ENCODE peak calls at places on chromosomes 12 and 14, in eight cellular contexts. Z, L, Y, G, F, W, C and B are unnamed samples.

GRCh38 chr12:100138048-100138907 is 4.4 kb downstream of the BLTP3B start:
- DNase-seq in Z (peak), L (no peak), Y (peak), G (no peak), F (no peak), W (no peak), C (peak), B (no peak)

GRCh38 chr12:27635349-27635972 is 60.8 kb upstream of the REP15 start:
- DNase-seq in Z (peak), L (peak), Y (no peak), G (peak), F (no peak), W (peak), C (no peak), B (no peak)

GRCh38 chr12:75666126-75666979 is 154.9 kb upstream of the KRR1 start:
- DNase-seq in Z (peak), L (peak), Y (no peak), G (no peak), F (no peak), W (no peak), C (no peak), B (no peak)

GRCh38 chr12:47088021-47088944 is 8.5 kb upstream of the AMIGO2 start:
- DNase-seq in Z (peak), L (peak), Y (no peak), G (no peak), F (no peak), W (no peak), C (no peak), B (peak)

GRCh38 chr12:125403145-125403789 is 338.0 kb downstream of the AACS start:
- DNase-seq in Z (peak), L (peak), Y (no peak), G (peak), F (no peak), W (peak), C (no peak), B (no peak)

GRCh38 chr12:123071401-123072304 is 79.2 kb downstream of the PITPNM2 start:
- DNase-seq in Z (peak), L (no peak), Y (no peak), G (no peak), F (no peak), W (no peak), C (no peak), B (peak)

GRCh38 chr12:106192659-106193403 is 54.1 kb upstream of the NUAK1 start:
- DNase-seq in Z (peak), L (no peak), Y (no peak), G (no peak), F (no peak), W (no peak), C (no peak), B (no peak)

GRCh38 chr12:24360461-24360860 is 411.0 kb upstream of the SOX5 start:
- DNase-seq in Z (no peak), L (no peak), Y (no peak), G (no peak), F (no peak), W (no peak), C (no peak), B (no peak)

GRCh38 chr12:122078141-122079037 is at the start of gene MLXIP:
- DNase-seq in Z (peak), L (peak), Y (peak), G (peak), F (peak), W (peak), C (peak), B (peak)

GRCh38 chr14:33848706-33849454 is 102.0 kb downstream of the EGLN3 start:
- DNase-seq in Z (peak), L (peak), Y (no peak), G (peak), F (no peak), W (peak), C (no peak), B (peak)

GRCh38 chr12:53172352-53172751 is 8.2 kb upstream of the ZNF740 start:
- DNase-seq in Z (peak), L (peak), Y (no peak), G (no peak), F (no peak), W (no peak), C (no peak), B (no peak)

GRCh38 chr14:64915797-64916196 is 1.5 kb downstream of the CHURC1 start:
- DNase-seq in Z (peak), L (no peak), Y (no peak), G (no peak), F (no peak), W (no peak), C (peak), B (no peak)

GRCh38 chr14:36055681-36056225 is 120.8 kb downstream of the PTCSC3 start:
- DNase-seq in Z (no peak), L (peak), Y (no peak), G (no peak), F (no peak), W (no peak), C (no peak), B (no peak)

GRCh38 chr12:90106568-90106967 is 397.9 kb upstream of the ATP2B1 start:
- DNase-seq in Z (no peak), L (no peak), Y (no peak), G (no peak), F (no peak), W (no peak), C (no peak), B (no peak)

GRCh38 chr14:63867926-63868921 is 15.4 kb downstream of the SYNE2 start:
- DNase-seq in Z (peak), L (peak), Y (peak), G (no peak), F (no peak), W (no peak), C (no peak), B (no peak)

GRCh38 chr14:95533391-95533821 is 1.4 kb upstream of the GLRX5 start:
- DNase-seq in Z (peak), L (peak), Y (no peak), G (peak), F (no peak), W (no peak), C (no peak), B (peak)

GRCh38 chr14:50529288-50530179 is 2.8 kb downstream of the MAP4K5 start:
- DNase-seq in Z (no peak), L (peak), Y (no peak), G (no peak), F (no peak), W (no peak), C (no peak), B (no peak)

GRCh38 chr12:76636141-76636692 is 76.6 kb upstream of the OSBPL8 start:
- DNase-seq in Z (no peak), L (peak), Y (no peak), G (peak), F (no peak), W (peak), C (no peak), B (no peak)

GRCh38 chr14:101033446-101034165 is 130.1 kb upstream of the RTL1 start:
- DNase-seq in Z (no peak), L (no peak), Y (no peak), G (no peak), F (no peak), W (no peak), C (no peak), B (no peak)

GRCh38 chr12:53998900-53999236 is 1.1 kb upstream of the HOXC9 start:
- DNase-seq in Z (no peak), L (no peak), Y (no peak), G (no peak), F (no peak), W (no peak), C (no peak), B (no peak)

GRCh38 chr12:90027889-90028570 is 319.4 kb upstream of the ATP2B1 start:
- DNase-seq in Z (peak), L (peak), Y (no peak), G (no peak), F (no peak), W (no peak), C (no peak), B (no peak)

GRCh38 chr12:7212678-7213077 is 23.2 kb downstream of the PEX5 start:
- DNase-seq in Z (no peak), L (no peak), Y (no peak), G (no peak), F (no peak), W (no peak), C (no peak), B (no peak)

GRCh38 chr14:92540472-92541048 is 27.0 kb downstream of the RIN3 start:
- DNase-seq in Z (peak), L (peak), Y (no peak), G (peak), F (peak), W (no peak), C (no peak), B (no peak)

GRCh38 chr14:77980475-77981321 is 180.8 kb downstream of the ADCK1 start:
- DNase-seq in Z (no peak), L (peak), Y (no peak), G (peak), F (no peak), W (no peak), C (no peak), B (peak)

GRCh38 chr12:2580821-2581220 is 213.9 kb upstream of the FKBP4 start:
- DNase-seq in Z (peak), L (peak), Y (no peak), G (no peak), F (no peak), W (no peak), C (no peak), B (no peak)

GRCh38 chr14:84555493-84555892 is 974.5 kb upstream of the FLRT2 start:
- DNase-seq in Z (no peak), L (no peak), Y (no peak), G (no peak), F (no peak), W (no peak), C (no peak), B (no peak)

GRCh38 chr14:29681308-29681707 is 246.3 kb downstream of the PRKD1 start:
- DNase-seq in Z (no peak), L (no peak), Y (no peak), G (no peak), F (no peak), W (no peak), C (no peak), B (no peak)